ENCODE peak calls at places on chromosomes 5 and 9, in six cellular contexts. One of them, this sample, is unnamed.

GRCh38 chr5:143228597-143229293 is 174.7 kb downstream of the NR3C1 start:
- DNase-seq in mesendoderm: no peak
- DNase-seq in H1: no peak
- DNase-seq in suprapubic skin: no peak
- DNase-seq in spleen: no peak
- DNase-seq in GM23248: no peak
- DNase-seq in this sample: no peak

GRCh38 chr5:156815988-156816599 is 34.0 kb upstream of the PPP1R2B start:
- DNase-seq in mesendoderm: peak; percentile 69
- DNase-seq in H1: no peak
- DNase-seq in suprapubic skin: no peak
- DNase-seq in spleen: no peak
- DNase-seq in GM23248: peak; percentile 58
- DNase-seq in this sample: no peak

GRCh38 chr5:52922384-52922783 is 66.8 kb upstream of the ITGA2 start:
- DNase-seq in mesendoderm: peak; percentile 93
- DNase-seq in H1: no peak
- DNase-seq in suprapubic skin: no peak
- DNase-seq in spleen: no peak
- DNase-seq in GM23248: peak; percentile 76
- DNase-seq in this sample: no peak

GRCh38 chr9:93207326-93207814 is 23.4 kb downstream of the WNK2 start:
- DNase-seq in mesendoderm: no peak
- DNase-seq in H1: no peak
- DNase-seq in suprapubic skin: no peak
- DNase-seq in spleen: peak; percentile 71
- DNase-seq in GM23248: peak; percentile 82
- DNase-seq in this sample: no peak

GRCh38 chr9:132878695-132879064 is at the start of gene SPACA9:
- DNase-seq in mesendoderm: peak; percentile 58
- DNase-seq in H1: peak; percentile 79
- DNase-seq in suprapubic skin: peak; percentile 92
- DNase-seq in spleen: peak; percentile 80
- DNase-seq in GM23248: peak; percentile 87
- DNase-seq in this sample: no peak

GRCh38 chr5:142303576-142303975 is 21.2 kb downstream of the SPRY4 start:
- DNase-seq in mesendoderm: no peak
- DNase-seq in H1: no peak
- DNase-seq in suprapubic skin: no peak
- DNase-seq in spleen: no peak
- DNase-seq in GM23248: peak; percentile 54
- DNase-seq in this sample: no peak

GRCh38 chr5:43997647-43998251 is 391.5 kb downstream of the FGF10 start:
- DNase-seq in mesendoderm: no peak
- DNase-seq in H1: no peak
- DNase-seq in suprapubic skin: no peak
- DNase-seq in spleen: no peak
- DNase-seq in GM23248: no peak
- DNase-seq in this sample: no peak

GRCh38 chr9:134028575-134029247 is 3.4 kb downstream of the BRD3OS start:
- DNase-seq in mesendoderm: no peak
- DNase-seq in H1: no peak
- DNase-seq in suprapubic skin: no peak
- DNase-seq in spleen: peak; percentile 68
- DNase-seq in GM23248: no peak
- DNase-seq in this sample: no peak

GRCh38 chr5:43068037-43068436 is 27.9 kb upstream of the ANXA2R start:
- DNase-seq in mesendoderm: no peak
- DNase-seq in H1: no peak
- DNase-seq in suprapubic skin: no peak
- DNase-seq in spleen: no peak
- DNase-seq in GM23248: peak; percentile 19
- DNase-seq in this sample: no peak

GRCh38 chr5:177489119-177489716 is 8.2 kb downstream of the PDLIM7 start:
- DNase-seq in mesendoderm: no peak
- DNase-seq in H1: no peak
- DNase-seq in suprapubic skin: no peak
- DNase-seq in spleen: no peak
- DNase-seq in GM23248: no peak
- DNase-seq in this sample: no peak

GRCh38 chr5:33637011-33637410 is 196.2 kb downstream of the TARS1 start:
- DNase-seq in mesendoderm: no peak
- DNase-seq in H1: no peak
- DNase-seq in suprapubic skin: no peak
- DNase-seq in spleen: no peak
- DNase-seq in GM23248: no peak
- DNase-seq in this sample: no peak

GRCh38 chr9:134418354-134418753 is 92.1 kb downstream of the RXRA start:
- DNase-seq in mesendoderm: no peak
- DNase-seq in H1: no peak
- DNase-seq in suprapubic skin: no peak
- DNase-seq in spleen: no peak
- DNase-seq in GM23248: no peak
- DNase-seq in this sample: no peak

GRCh38 chr9:116372786-116373185 is 219.2 kb downstream of the PAPPA start:
- DNase-seq in mesendoderm: no peak
- DNase-seq in H1: no peak
- DNase-seq in suprapubic skin: no peak
- DNase-seq in spleen: no peak
- DNase-seq in GM23248: no peak
- DNase-seq in this sample: no peak

GRCh38 chr9:22278426-22278825 is 168.2 kb upstream of the DMRTA1 start:
- DNase-seq in mesendoderm: no peak
- DNase-seq in H1: no peak
- DNase-seq in suprapubic skin: no peak
- DNase-seq in spleen: no peak
- DNase-seq in GM23248: peak; percentile 54
- DNase-seq in this sample: no peak

GRCh38 chr5:133938932-133939331 is 29.5 kb downstream of the C5orf15 start:
- DNase-seq in mesendoderm: no peak
- DNase-seq in H1: no peak
- DNase-seq in suprapubic skin: no peak
- DNase-seq in spleen: no peak
- DNase-seq in GM23248: no peak
- DNase-seq in this sample: no peak

GRCh38 chr5:164680216-164680615 is 1174.8 kb downstream of the MAT2B start:
- DNase-seq in mesendoderm: peak; percentile 72
- DNase-seq in H1: no peak
- DNase-seq in suprapubic skin: no peak
- DNase-seq in spleen: no peak
- DNase-seq in GM23248: no peak
- DNase-seq in this sample: no peak

GRCh38 chr9:107175826-107176500 is 107.1 kb upstream of the RAD23B start:
- DNase-seq in mesendoderm: peak; percentile 34
- DNase-seq in H1: no peak
- DNase-seq in suprapubic skin: no peak
- DNase-seq in spleen: no peak
- DNase-seq in GM23248: peak; percentile 76
- DNase-seq in this sample: no peak

GRCh38 chr5:59187772-59188347 is 605.0 kb downstream of the RAB3C start:
- DNase-seq in mesendoderm: no peak
- DNase-seq in H1: no peak
- DNase-seq in suprapubic skin: no peak
- DNase-seq in spleen: no peak
- DNase-seq in GM23248: peak; percentile 49
- DNase-seq in this sample: no peak

GRCh38 chr9:60545346-60546315 is 368.6 kb upstream of the SPATA31A5 start:
- DNase-seq in mesendoderm: no peak
- DNase-seq in H1: no peak
- DNase-seq in suprapubic skin: no peak
- DNase-seq in spleen: peak; percentile 61
- DNase-seq in GM23248: no peak
- DNase-seq in this sample: peak; percentile 11

GRCh38 chr5:172642046-172642409 is 965 bp downstream of the NEURL1B start:
- DNase-seq in mesendoderm: no peak
- DNase-seq in H1: no peak
- DNase-seq in suprapubic skin: no peak
- DNase-seq in spleen: no peak
- DNase-seq in GM23248: peak; percentile 19
- DNase-seq in this sample: no peak

GRCh38 chr5:108504974-108505373 is 123.1 kb upstream of the FBXL17 start:
- DNase-seq in mesendoderm: no peak
- DNase-seq in H1: no peak
- DNase-seq in suprapubic skin: no peak
- DNase-seq in spleen: no peak
- DNase-seq in GM23248: no peak
- DNase-seq in this sample: no peak

GRCh38 chr9:116156621-116157314 is 3.2 kb downstream of the PAPPA start:
- DNase-seq in mesendoderm: peak; percentile 90
- DNase-seq in H1: peak; percentile 67
- DNase-seq in suprapubic skin: peak; percentile 72
- DNase-seq in spleen: no peak
- DNase-seq in GM23248: peak; percentile 87
- DNase-seq in this sample: no peak

GRCh38 chr9:136339173-136339957 is 12.0 kb downstream of the GPSM1 start:
- DNase-seq in mesendoderm: peak; percentile 79
- DNase-seq in H1: peak; percentile 89
- DNase-seq in suprapubic skin: no peak
- DNase-seq in spleen: peak; percentile 90
- DNase-seq in GM23248: peak; percentile 64
- DNase-seq in this sample: no peak

GRCh38 chr5:176132471-176133288 is 105.5 kb upstream of the SIMC1 start:
- DNase-seq in mesendoderm: no peak
- DNase-seq in H1: peak; percentile 61
- DNase-seq in suprapubic skin: no peak
- DNase-seq in spleen: no peak
- DNase-seq in GM23248: no peak
- DNase-seq in this sample: peak; percentile 14

GRCh38 chr5:10556331-10556807 is 7.5 kb upstream of the ANKRD33B start:
- DNase-seq in mesendoderm: peak; percentile 85
- DNase-seq in H1: no peak
- DNase-seq in suprapubic skin: no peak
- DNase-seq in spleen: no peak
- DNase-seq in GM23248: peak; percentile 87
- DNase-seq in this sample: no peak

GRCh38 chr5:128109138-128109537 is 25.6 kb downstream of the SLC12A2 start:
- DNase-seq in mesendoderm: no peak
- DNase-seq in H1: no peak
- DNase-seq in suprapubic skin: no peak
- DNase-seq in spleen: no peak
- DNase-seq in GM23248: no peak
- DNase-seq in this sample: no peak

GRCh38 chr5:2021484-2022176 is 138.9 kb upstream of the IRX4 start:
- DNase-seq in mesendoderm: no peak
- DNase-seq in H1: peak; percentile 42
- DNase-seq in suprapubic skin: no peak
- DNase-seq in spleen: no peak
- DNase-seq in GM23248: no peak
- DNase-seq in this sample: no peak

GRCh38 chr5:142873831-142874230 is 103.7 kb downstream of the ARHGAP26 start:
- DNase-seq in mesendoderm: no peak
- DNase-seq in H1: no peak
- DNase-seq in suprapubic skin: no peak
- DNase-seq in spleen: no peak
- DNase-seq in GM23248: no peak
- DNase-seq in this sample: no peak

GRCh38 chr5:118791986-118792734 is 196.2 kb downstream of the DTWD2 start:
- DNase-seq in mesendoderm: peak; percentile 80
- DNase-seq in H1: no peak
- DNase-seq in suprapubic skin: no peak
- DNase-seq in spleen: no peak
- DNase-seq in GM23248: peak; percentile 85
- DNase-seq in this sample: no peak

GRCh38 chr5:158272409-158272808 is 413.5 kb upstream of the CLINT1 start:
- DNase-seq in mesendoderm: no peak
- DNase-seq in H1: no peak
- DNase-seq in suprapubic skin: no peak
- DNase-seq in spleen: no peak
- DNase-seq in GM23248: no peak
- DNase-seq in this sample: no peak

GRCh38 chr9:113522858-113523257 is 59.3 kb downstream of the RGS3 start:
- DNase-seq in mesendoderm: no peak
- DNase-seq in H1: no peak
- DNase-seq in suprapubic skin: no peak
- DNase-seq in spleen: no peak
- DNase-seq in GM23248: no peak
- DNase-seq in this sample: no peak

GRCh38 chr9:4069457-4070162 is 230.3 kb downstream of the GLIS3 start:
- DNase-seq in mesendoderm: no peak
- DNase-seq in H1: no peak
- DNase-seq in suprapubic skin: no peak
- DNase-seq in spleen: no peak
- DNase-seq in GM23248: no peak
- DNase-seq in this sample: no peak

GRCh38 chr5:72133212-72133990 is 26.1 kb downstream of the MAP1B start:
- DNase-seq in mesendoderm: no peak
- DNase-seq in H1: no peak
- DNase-seq in suprapubic skin: no peak
- DNase-seq in spleen: no peak
- DNase-seq in GM23248: peak; percentile 84
- DNase-seq in this sample: no peak

DNA sequence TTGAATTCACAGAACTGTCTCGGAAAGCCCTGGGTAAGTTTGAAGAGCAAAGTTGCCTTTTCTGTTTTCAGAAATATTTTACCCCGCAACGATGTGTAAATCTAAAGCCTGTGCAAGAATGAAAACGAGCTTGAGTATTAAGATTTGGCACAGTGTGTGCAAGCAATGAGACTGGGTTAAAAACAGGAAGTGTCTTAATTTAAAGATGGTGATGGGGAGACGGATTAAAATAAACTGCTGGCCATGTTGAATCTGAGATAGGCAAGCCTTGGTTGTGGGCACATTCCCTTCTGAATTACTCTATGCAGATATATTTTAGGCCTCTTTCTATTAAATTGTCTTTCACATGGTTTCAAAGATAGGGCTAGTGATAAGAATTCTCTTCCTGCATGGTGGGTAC is 294.2 kb upstream of the DMRT1 start:
- DNase-seq in mesendoderm: no peak
- DNase-seq in H1: no peak
- DNase-seq in suprapubic skin: no peak
- DNase-seq in spleen: no peak
- DNase-seq in GM23248: no peak
- DNase-seq in this sample: no peak
- H3K4me1 ChIP-seq in mesendoderm: peaks cover 33% of the 10 kb centered on the region
- H3K4me1 ChIP-seq in H1: peaks cover 2% of the 10 kb centered on the region
- H3K4me1 ChIP-seq in suprapubic skin: peaks cover 31% of the 10 kb centered on the region
- H3K4me1 ChIP-seq in spleen: peaks cover 5% of the 10 kb centered on the region
- H3K4me1 ChIP-seq in GM23248: no peaks in the 10 kb centered on the region
- H3K4me1 ChIP-seq in this sample: peaks cover 10% of the 10 kb centered on the region

GRCh38 chr5:151040211-151040747 is 19.9 kb downstream of the GPX3 start:
- DNase-seq in mesendoderm: peak; percentile 71
- DNase-seq in H1: no peak
- DNase-seq in suprapubic skin: no peak
- DNase-seq in spleen: peak; percentile 38
- DNase-seq in GM23248: peak; percentile 44
- DNase-seq in this sample: no peak
- H3K36me3 ChIP-seq in mesendoderm: peaks cover 2% of the 10 kb centered on the region
- H3K36me3 ChIP-seq in H1: peaks cover 8% of the 10 kb centered on the region
- H3K36me3 ChIP-seq in suprapubic skin: peaks cover 96% of the 10 kb centered on the region
- H3K36me3 ChIP-seq in spleen: no peaks in the 10 kb centered on the region
- H3K36me3 ChIP-seq in GM23248: peaks cover 12% of the 10 kb centered on the region
- H3K36me3 ChIP-seq in this sample: peaks cover 71% of the 10 kb centered on the region

GRCh38 chr9:111994831-111995458 is 98.3 kb downstream of the UGCG start:
- DNase-seq in mesendoderm: no peak
- DNase-seq in H1: no peak
- DNase-seq in suprapubic skin: no peak
- DNase-seq in spleen: no peak
- DNase-seq in GM23248: no peak
- DNase-seq in this sample: no peak
- H3K4me1 ChIP-seq in mesendoderm: no peaks in the 10 kb centered on the region
- H3K4me1 ChIP-seq in H1: no peaks in the 10 kb centered on the region
- H3K4me1 ChIP-seq in suprapubic skin: no peaks in the 10 kb centered on the region
- H3K4me1 ChIP-seq in spleen: peaks cover 17% of the 10 kb centered on the region
- H3K4me1 ChIP-seq in GM23248: peaks cover 15% of the 10 kb centered on the region
- H3K4me1 ChIP-seq in this sample: peaks cover 9% of the 10 kb centered on the region

GRCh38 chr9:120787906-120788305 is 5.3 kb downstream of the FBXW2 start:
- DNase-seq in mesendoderm: no peak
- DNase-seq in H1: no peak
- DNase-seq in suprapubic skin: no peak
- DNase-seq in spleen: no peak
- DNase-seq in GM23248: no peak
- DNase-seq in this sample: no peak
- H3K36me3 ChIP-seq in mesendoderm: peaks cover 4% of the 10 kb centered on the region
- H3K36me3 ChIP-seq in H1: peaks cover 5% of the 10 kb centered on the region
- H3K36me3 ChIP-seq in suprapubic skin: peaks cover 22% of the 10 kb centered on the region
- H3K36me3 ChIP-seq in spleen: no peaks in the 10 kb centered on the region
- H3K36me3 ChIP-seq in GM23248: peaks cover 24% of the 10 kb centered on the region
- H3K36me3 ChIP-seq in this sample: peaks cover 3% of the 10 kb centered on the region